ENCODE peak calls at places on chromosomes 12 and 14, in four cellular contexts. S is IMR-90, N is heart right ventricle, U is A549. I is an unnamed sample.

GRCh38 chr12:1603621-1604020 is 9.2 kb upstream of the FBXL14 start:
- DNase-seq in S (no peak), N (no peak), U (no peak), I (no peak)

GRCh38 chr12:68539615-68539952 is 71.1 kb upstream of the RAP1B start:
- DNase-seq in S (no peak), N (no peak), U (no peak), I (no peak)

GRCh38 chr14:87883750-87884149 is 109.2 kb downstream of the GALC start:
- DNase-seq in S (no peak), N (no peak), U (no peak), I (no peak)

GRCh38 chr12:48972213-48973021 is 882 bp upstream of the WNT10B start:
- DNase-seq in S (peak), N (no peak), U (no peak), I (no peak)

GRCh38 chr14:58100735-58101368 is 51.2 kb downstream of the ARMH4 start:
- DNase-seq in S (peak), N (no peak), U (no peak), I (no peak)

GRCh38 chr12:20376984-20377383 is 8.6 kb downstream of the PDE3A start:
- DNase-seq in S (peak), N (no peak), U (peak), I (no peak)

GRCh38 chr12:38850463-38850862 is 54.9 kb downstream of the CPNE8 start:
- DNase-seq in S (no peak), N (no peak), U (no peak), I (no peak)

GRCh38 chr12:6635856-6636521 is at the start of gene LPAR5:
- DNase-seq in S (no peak), N (no peak), U (peak), I (no peak)

GRCh38 chr12:15928345-15928744 is 17.2 kb downstream of the DERA start:
- DNase-seq in S (peak), N (no peak), U (peak), I (peak)

GRCh38 chr14:84036863-84037262 is 1493.1 kb upstream of the FLRT2 start:
- DNase-seq in S (peak), N (no peak), U (no peak), I (no peak)
- TF ChIP-seq CTCF in S (no peak), N (no peak), U (no peak), I (no peak)

DNA sequence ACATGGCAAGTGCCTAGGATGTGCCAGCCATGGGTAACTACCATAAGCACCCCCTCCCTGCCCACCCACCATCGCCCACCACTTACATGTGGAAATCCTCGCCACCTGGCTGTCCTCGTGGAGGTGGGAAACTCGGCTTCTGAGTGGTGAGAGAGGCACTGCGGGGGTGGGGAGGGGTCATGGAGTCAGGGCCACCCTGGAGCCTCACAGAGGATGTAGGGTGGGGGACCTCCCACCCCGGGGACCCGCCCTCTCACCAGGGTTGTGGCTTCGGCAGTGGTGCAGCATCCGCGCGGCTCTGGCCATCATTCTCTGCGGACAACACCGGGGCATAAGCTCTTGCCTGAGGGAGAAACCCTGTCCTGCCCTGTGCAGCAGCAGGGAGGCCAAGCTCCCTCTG is 12.6 kb upstream of the ENDOU start:
- DNase-seq in S (no peak), N (no peak), U (no peak), I (no peak)
- H3K4me3 ChIP-seq in S (no peak), N (no peak), U (no peak), I (no peak)

GRCh38 chr14:64979336-64980074 is 7.2 kb upstream of the FNTB start:
- DNase-seq in S (peak), N (no peak), U (peak), I (no peak)

GRCh38 chr14:64986578-64987571 is at the start of gene FNTB:
- DNase-seq in S (peak), N (peak), U (peak), I (peak)

DNA sequence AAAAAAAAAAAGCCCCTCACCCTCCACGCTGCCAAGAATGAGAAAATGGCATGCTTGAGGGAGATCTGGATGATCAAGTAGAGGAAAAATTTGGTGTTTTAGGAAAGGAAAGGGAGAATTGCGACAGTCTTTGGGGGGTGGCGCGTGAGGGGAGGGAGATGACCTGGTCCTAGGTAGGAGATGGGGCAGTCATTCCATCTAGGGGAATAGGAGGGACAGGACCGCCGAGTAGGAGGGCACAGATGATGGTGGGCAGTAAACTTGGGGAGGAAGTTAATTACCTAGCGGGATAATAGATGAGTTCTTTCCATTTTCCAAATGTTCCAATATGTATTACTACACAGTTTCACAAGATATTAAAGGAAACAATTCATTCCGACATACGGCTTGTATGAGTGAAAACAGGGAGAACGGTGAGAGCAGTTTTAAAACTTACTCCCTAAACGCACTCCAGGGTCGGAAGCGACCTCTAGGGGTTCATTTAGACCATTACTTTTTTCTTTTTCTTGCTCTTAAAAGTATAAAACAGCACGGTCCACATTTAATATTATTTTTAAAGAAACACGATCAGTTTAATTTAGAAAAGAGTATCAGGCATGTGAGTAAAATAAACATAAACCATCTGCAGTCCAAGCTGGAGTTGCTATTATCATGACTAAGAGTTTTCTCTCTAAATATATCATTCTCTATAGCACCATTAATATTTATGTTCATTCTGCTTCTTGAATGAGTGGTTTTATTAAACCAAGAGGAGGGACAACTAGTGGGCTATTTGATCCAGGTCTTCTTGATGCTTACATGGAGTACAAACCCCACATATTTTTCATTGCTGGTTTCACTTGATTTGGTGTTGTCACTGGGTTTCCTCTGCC is 3.0 kb upstream of the FNTB start:
- DNase-seq in S (peak), N (peak), U (peak), I (no peak)
- TF ChIP-seq CTCF in S (peak), N (peak), U (peak), I (peak)

DNA sequence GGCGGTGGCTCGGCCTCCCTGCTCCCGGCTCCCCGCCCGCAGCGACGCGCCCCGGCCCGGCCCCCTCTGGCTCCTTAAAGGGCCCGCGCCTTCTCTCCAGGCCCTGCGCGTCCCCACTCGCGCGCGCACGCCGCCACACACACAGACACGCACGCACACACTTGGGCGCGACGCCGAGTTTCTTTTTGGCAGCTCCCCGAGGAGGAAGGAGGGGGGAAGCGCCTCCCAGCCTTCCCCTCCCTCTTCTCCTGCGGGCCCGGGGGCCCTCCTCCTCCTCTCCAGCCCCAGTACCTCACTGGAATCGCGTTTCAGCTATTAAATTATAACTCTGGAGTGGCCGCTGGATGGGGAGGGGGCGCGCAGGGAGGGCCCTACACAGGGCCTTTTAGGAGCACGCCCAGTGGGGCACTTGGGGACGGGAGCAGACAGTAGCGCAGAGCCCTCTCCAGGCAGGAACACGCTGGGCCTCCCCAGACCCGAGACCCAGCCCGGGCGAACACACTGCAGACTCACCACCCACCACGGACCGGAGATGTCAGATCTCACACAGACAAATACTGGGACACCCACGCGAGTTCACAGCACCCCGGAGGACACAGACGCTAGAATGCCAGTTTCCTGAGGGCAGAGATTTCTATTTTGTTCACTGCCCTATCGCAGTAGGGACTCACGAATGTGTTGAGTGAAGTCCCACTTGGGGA is 411 bp upstream of the NCOR2 start:
- DNase-seq in S (peak), N (peak), U (peak), I (no peak)
- H3K4me3 ChIP-seq in S (peak), N (peak), U (peak), I (peak)

DNA sequence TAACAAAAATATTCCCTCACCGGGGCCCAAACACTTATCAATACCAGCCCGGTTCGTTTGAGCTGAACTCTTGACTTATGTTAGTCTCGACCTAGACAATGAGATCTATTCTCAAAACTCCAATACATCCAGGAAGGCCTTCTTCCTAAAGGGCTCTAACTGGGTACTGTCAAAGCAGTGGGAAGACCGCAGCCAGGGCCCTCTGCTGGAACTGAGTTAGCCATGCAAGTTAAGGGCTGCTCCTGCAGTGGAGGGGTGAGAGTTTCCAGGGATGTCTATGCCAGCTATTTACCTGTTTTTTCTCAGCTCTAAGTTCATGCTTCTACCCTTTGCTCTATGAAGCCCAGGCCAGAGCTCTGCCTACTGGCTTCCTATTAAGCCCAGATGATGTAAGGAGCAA is 348.8 kb downstream of the GXYLT1 start:
- DNase-seq in S (no peak), N (no peak), U (peak), I (no peak)
- TF ChIP-seq CTCF in S (no peak), N (no peak), U (no peak), I (peak)

GRCh38 chr12:54300732-54301427 is at the start of gene NFE2:
- DNase-seq in S (peak), N (no peak), U (peak), I (no peak)
- H3K4me3 ChIP-seq in S (no peak), N (peak), U (peak), I (peak)